ENCODE peak calls at places on chromosomes 11 and 22, in ten cellular contexts. J, B, T, P, Y, A, N, S, Z and H are unnamed samples.

GRCh38 chr11:117978982-117979381 is 7.2 kb upstream of the IL10RA start:
- DNase-seq in J (no peak), B (no peak), T (no peak), P (no peak), Y (no peak), A (no peak), N (no peak), S (no peak), Z (no peak), H (no peak)

GRCh38 chr11:9568854-9569587 is 4.4 kb upstream of the WEE1 start:
- DNase-seq in J (no peak), B (no peak), T (peak; percentile 58), P (peak; percentile 32), Y (no peak), A (no peak), N (peak; percentile 90), S (no peak), Z (no peak), H (no peak)

GRCh38 chr22:31822523-31822922 is 68.7 kb downstream of the DEPDC5 start:
- DNase-seq in J (no peak), B (no peak), T (no peak), P (no peak), Y (no peak), A (no peak), N (no peak), S (no peak), Z (no peak), H (no peak)

GRCh38 chr11:120622189-120622912 is 110.8 kb downstream of the GRIK4 start:
- DNase-seq in J (no peak), B (no peak), T (no peak), P (no peak), Y (no peak), A (no peak), N (peak; percentile 14), S (no peak), Z (peak; percentile 6), H (no peak)

GRCh38 chr22:22507743-22508273 is 734 bp downstream of the ZNF280B start:
- DNase-seq in J (no peak), B (no peak), T (no peak), P (no peak), Y (no peak), A (no peak), N (no peak), S (no peak), Z (no peak), H (no peak)

GRCh38 chr11:57649826-57650738 is at the start of gene YPEL4:
- DNase-seq in J (no peak), B (no peak), T (peak; percentile 50), P (no peak), Y (peak; percentile 33), A (peak; percentile 67), N (peak; percentile 83), S (peak; percentile 79), Z (peak; percentile 54), H (no peak)

GRCh38 chr22:38023045-38023444 is 34.2 kb upstream of the PICK1 start:
- DNase-seq in J (no peak), B (no peak), T (no peak), P (no peak), Y (no peak), A (no peak), N (no peak), S (no peak), Z (no peak), H (no peak)

GRCh38 chr11:2774173-2775082 is 74.6 kb upstream of the KCNQ1OT1 start:
- DNase-seq in J (no peak), B (no peak), T (no peak), P (peak; percentile 2), Y (no peak), A (no peak), N (no peak), S (no peak), Z (peak; percentile 0), H (no peak)